ENCODE peak calls at places on chromosomes 2 and 18, in four cellular contexts. M is H1, N is AG04450, P is pancreas. I is an unnamed sample.

GRCh38 chr2:43803113-43803512 is 29.3 kb downstream of the DYNC2LI1 start:
- DNase-seq in P (no peak), N (no peak), M (no peak), I (no peak)

GRCh38 chr2:241974851-241975592 is 105.5 kb downstream of the RTP5 start:
- DNase-seq in M (no peak), N (no peak), P (no peak), I (no peak)

GRCh38 chr18:3466051-3466450 is 16.1 kb downstream of the TGIF1 start:
- DNase-seq in N (no peak), P (no peak), M (no peak), I (no peak)

GRCh38 chr2:239611222-239611795 is 210.5 kb upstream of the HDAC4 start:
- DNase-seq in N (no peak), M (no peak), P (no peak), I (no peak)

GRCh38 chr2:67840460-67841068 is 222.2 kb downstream of the C1D start:
- DNase-seq in N (peak), P (peak), M (peak), I (peak)

GRCh38 chr2:242075163-242075562 is 205.6 kb downstream of the RTP5 start:
- DNase-seq in P (no peak), N (no peak), M (no peak), I (no peak)

GRCh38 chr18:22279741-22280452 is 110.5 kb downstream of the GATA6 start:
- DNase-seq in M (no peak), N (peak), P (no peak), I (no peak)

GRCh38 chr2:2575870-2576386 is 244.9 kb upstream of the MYT1L start:
- DNase-seq in M (no peak), P (no peak), N (no peak), I (no peak)

GRCh38 chr2:215960825-215961224 is 52.5 kb downstream of the MREG start:
- DNase-seq in N (no peak), M (no peak), P (no peak), I (no peak)

GRCh38 chr2:97967216-97967592 is 28.5 kb downstream of the TMEM131 start:
- DNase-seq in M (no peak), P (no peak), N (no peak), I (no peak)

GRCh38 chr2:234686088-234686890 is 189.4 kb upstream of the ARL4C start:
- DNase-seq in P (no peak), M (peak), N (no peak), I (peak)

GRCh38 chr2:216372761-216373291 is 543 bp upstream of the MARCHF4 start:
- DNase-seq in P (no peak), N (peak), M (no peak), I (no peak)

GRCh38 chr2:68857855-68858456 is 13.2 kb downstream of the BMP10 start:
- DNase-seq in P (no peak), M (no peak), N (no peak), I (no peak)

GRCh38 chr2:187174582-187174981 is 273.5 kb downstream of the CALCRL start:
- DNase-seq in P (no peak), M (no peak), N (no peak), I (no peak)

GRCh38 chr2:42937171-42937875 is 144.9 kb upstream of the HAAO start:
- DNase-seq in P (no peak), N (no peak), M (no peak), I (peak)

GRCh38 chr2:137969418-137969765 is 5.1 kb downstream of the HNMT start:
- DNase-seq in P (peak), M (no peak), N (peak), I (no peak)

GRCh38 chr2:65420712-65421431 is 11.5 kb downstream of the SPRED2 start:
- DNase-seq in P (no peak), N (peak), M (no peak), I (peak)

GRCh38 chr2:191746809-191747208 is 68.9 kb downstream of the NABP1 start:
- DNase-seq in N (no peak), P (no peak), M (no peak), I (no peak)

DNA sequence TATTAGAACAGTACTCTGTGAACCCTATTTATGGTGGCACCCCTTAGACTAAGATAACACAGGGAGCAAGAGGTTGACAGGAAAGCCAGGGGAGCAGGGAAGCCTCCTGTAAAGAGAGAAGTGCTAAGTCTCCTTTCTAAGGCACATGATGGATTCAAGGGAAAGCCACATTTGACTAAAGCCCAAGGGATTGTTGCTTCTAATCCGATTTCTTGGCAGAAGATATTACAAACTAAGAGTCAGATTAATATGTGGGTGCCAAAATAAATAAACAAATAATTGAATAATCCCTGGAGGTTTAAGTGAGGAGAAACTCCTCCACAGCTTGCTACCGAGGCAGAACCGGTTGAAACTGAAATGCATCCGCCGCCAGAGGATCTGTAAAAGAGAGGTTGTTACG is 333.2 kb downstream of the SOX11 start:
- DNase-seq in P (no peak), N (no peak), M (no peak), I (no peak)
- H3K4me3 ChIP-seq in P (no peak), N (no peak), M (no peak), I (no peak)

GRCh38 chr2:50711714-50712113 is 320.2 kb downstream of the NRXN1 start:
- DNase-seq in P (no peak), M (no peak), N (no peak), I (no peak)

GRCh38 chr2:50712569-50712968 is 319.4 kb downstream of the NRXN1 start:
- DNase-seq in M (no peak), N (no peak), P (no peak), I (no peak)
- TF ChIP-seq CTCF in M (no peak), N (no peak), P (no peak), I (no peak)

DNA sequence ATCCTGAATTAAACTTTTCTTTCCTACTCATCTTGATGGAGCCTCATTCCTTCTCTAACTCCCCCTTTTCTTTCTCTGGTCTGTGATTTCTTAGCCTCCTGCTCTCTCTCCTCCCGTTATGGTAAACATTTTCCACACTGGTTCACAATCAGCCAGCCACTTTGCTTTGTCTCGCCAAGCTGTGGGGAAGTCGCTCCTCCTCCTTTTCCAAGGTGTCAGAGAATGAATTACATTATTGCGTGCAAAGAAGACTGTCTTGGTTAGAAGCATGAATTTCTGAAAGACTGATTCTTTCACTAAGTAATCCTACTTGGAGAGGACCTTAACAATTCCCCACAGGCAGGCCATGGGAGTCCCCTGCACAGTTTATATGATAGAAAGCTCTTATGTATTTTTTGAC is 46.1 kb downstream of the RASGRP3 start:
- DNase-seq in P (no peak), M (no peak), N (no peak), I (no peak)
- H3K27ac ChIP-seq in P (no peak), M (no peak), N (no peak), I (no peak)

GRCh38 chr2:176089843-176090395 is 2.6 kb upstream of the HOXD13 start:
- DNase-seq in P (no peak), M (no peak), N (no peak), I (no peak)

GRCh38 chr2:176088937-176089842 is 3.3 kb upstream of the HOXD13 start:
- DNase-seq in P (no peak), N (no peak), M (no peak), I (no peak)

GRCh38 chr2:176085861-176086771 is 2.4 kb upstream of the EVX2 start:
- DNase-seq in N (no peak), M (no peak), P (no peak), I (no peak)

GRCh38 chr2:176087330-176088047 is 3.7 kb upstream of the EVX2 start:
- DNase-seq in M (no peak), P (no peak), N (no peak), I (no peak)

DNA sequence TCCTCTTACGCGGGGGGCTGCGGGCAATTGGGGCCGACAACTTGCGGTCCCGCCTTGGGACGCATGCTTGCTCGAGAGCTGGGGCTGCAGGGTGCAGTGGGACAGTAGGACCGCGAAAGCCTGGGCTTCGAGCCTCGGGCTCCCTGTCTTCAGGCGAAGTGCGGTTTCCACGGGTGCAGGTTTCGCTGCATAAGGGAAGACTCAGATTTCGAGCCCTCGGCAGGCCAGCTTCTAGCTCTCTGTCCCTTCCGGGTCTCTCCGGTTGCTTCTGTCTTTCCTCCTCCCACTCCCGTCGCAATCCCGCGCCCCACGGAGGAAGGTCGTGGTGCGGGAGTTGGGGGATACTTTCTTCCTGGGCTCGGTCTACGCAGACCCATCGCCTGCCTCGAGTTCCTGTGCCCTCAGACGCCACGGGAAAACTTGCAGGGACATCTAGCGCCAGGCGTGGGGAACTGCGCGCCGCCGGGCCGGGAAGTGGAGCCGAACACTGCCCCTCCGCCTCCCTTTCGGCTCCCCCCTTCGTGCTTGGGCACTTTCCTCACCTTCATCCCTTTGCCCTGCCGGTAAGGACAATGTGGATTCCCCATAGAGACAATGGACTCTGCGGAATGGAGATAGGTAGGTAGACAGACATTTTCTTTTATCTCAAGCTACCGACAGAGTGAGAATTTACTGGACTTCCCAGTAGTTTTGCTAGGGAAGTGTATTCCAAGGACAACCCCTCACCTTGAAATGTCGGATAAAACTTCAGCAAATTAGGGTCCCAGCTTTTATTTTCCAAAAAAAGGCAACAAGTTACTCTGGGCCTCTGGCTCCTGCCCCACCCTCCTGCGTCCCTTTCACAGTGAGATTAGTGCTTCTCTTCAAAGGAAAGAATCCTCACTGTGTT is 4.2 kb upstream of the HOXD13 start:
- DNase-seq in N (no peak), P (peak), M (no peak), I (peak)
- H3K4me3 ChIP-seq in N (peak), P (peak), M (no peak), I (no peak)

DNA sequence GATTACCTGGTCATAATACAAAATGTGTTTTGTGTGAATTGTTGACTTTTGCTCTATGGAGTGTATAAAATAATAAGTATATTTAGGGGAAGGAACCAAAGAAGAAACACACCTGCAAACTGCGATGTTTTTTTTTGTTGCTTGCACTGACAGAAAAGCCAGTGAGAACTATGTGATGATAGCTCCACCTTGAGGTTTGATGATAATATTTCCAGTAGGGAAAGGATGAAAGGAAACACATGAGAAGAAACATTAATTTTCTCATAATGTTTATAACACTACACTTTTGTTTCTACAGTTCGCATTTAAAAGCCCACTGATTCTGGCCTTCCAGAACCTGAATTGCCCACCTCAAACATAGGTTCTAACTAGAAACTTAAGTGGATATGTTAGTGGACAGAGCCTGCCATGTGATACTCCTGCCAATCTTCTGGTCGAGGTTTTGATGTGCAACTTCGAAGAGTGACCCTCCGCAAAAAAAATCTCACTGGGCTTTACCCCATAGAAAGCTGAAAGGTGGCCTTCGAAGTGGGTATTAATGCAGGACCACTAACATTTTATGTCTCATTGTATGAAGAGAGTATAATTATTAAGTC is 476.4 kb upstream of the SPHKAP start:
- DNase-seq in N (no peak), P (no peak), M (no peak), I (no peak)
- TF ChIP-seq CTCF in N (peak), P (peak), M (peak), I (no peak)

GRCh38 chr2:28616618-28617017 is 120.8 kb downstream of the PLB1 start:
- DNase-seq in P (no peak), N (no peak), M (no peak), I (no peak)

GRCh38 chr2:28613181-28613580 is 117.3 kb downstream of the PLB1 start:
- DNase-seq in P (no peak), M (no peak), N (no peak), I (no peak)

GRCh38 chr2:28612131-28612812 is 116.4 kb downstream of the PLB1 start:
- DNase-seq in M (no peak), P (no peak), N (no peak), I (no peak)

GRCh38 chr2:28615691-28616090 is 119.8 kb downstream of the PLB1 start:
- DNase-seq in P (no peak), N (no peak), M (no peak), I (no peak)

GRCh38 chr2:28613616-28614501 is 118.0 kb downstream of the PLB1 start:
- DNase-seq in M (no peak), P (peak), N (peak), I (peak)
- H3K27ac ChIP-seq in M (no peak), P (no peak), N (peak), I (peak)

GRCh38 chr2:26401739-26402541 is at the start of gene DRC1:
- DNase-seq in P (peak), N (peak), M (peak), I (peak)
- H3K4me3 ChIP-seq in P (no peak), N (peak), M (peak), I (no peak)

GRCh38 chr2:46988230-46988629 is 72.6 kb upstream of the MCFD2 start:
- DNase-seq in P (no peak), N (no peak), M (no peak), I (no peak)

GRCh38 chr2:46984642-46985476 is 69.3 kb upstream of the MCFD2 start:
- DNase-seq in N (peak), P (no peak), M (no peak), I (peak)

GRCh38 chr2:46983065-46983801 is 67.6 kb upstream of the MCFD2 start:
- DNase-seq in M (no peak), N (no peak), P (peak), I (no peak)

GRCh38 chr2:46984034-46984433 is 68.4 kb upstream of the MCFD2 start:
- DNase-seq in P (no peak), N (no peak), M (no peak), I (no peak)

DNA sequence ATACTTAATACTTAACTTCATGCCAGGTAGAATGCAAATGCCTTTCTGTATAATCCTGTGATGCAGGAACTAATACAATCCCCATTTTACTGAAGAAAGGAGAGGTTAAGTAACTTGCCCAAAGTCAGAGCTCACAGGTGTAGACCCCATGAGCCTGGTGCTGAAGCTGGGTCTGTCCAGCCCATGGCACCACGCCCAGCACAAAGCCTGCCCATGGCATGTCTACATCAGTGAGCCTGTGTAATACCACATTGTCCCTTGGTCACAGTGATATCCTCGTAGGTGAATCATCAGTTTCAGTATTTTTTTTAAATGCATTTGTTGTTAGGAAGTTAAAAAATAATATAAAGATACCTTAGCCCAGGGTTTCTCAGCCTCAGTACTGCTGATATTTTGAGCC is 69.9 kb upstream of the MCFD2 start:
- DNase-seq in M (no peak), N (no peak), P (no peak), I (no peak)
- TF ChIP-seq CTCF in M (no peak), N (no peak), P (no peak), I (no peak)

I was measured in thyroid gland.